ENCODE peak calls at places on chromosomes 6 and 20, in nine cellular contexts. One of them, this sample, is unnamed.

GRCh38 chr6:117907600-117908245 is 659 bp downstream of the SLC35F1 start:
- DNase-seq in sciatic nerve: peak; percentile 56
- DNase-seq in hepatocyte: peak; percentile 36
- DNase-seq in GM12892: peak; percentile 16
- DNase-seq in activated naive CD8-positive, alpha-beta T cell treated with anti-CD3 and anti-CD28 coated beads, Interleukin-2, amount 50 U/mL, for 24 hours: no peak
- DNase-seq in stimulated activated CD4-positive, alpha-beta T cell treated with anti-CD3 and anti-CD28 coated beads, Interleukin-1b, Interleukin-23, amount 100 ng/mL, for 4 hours: no peak
- DNase-seq in B cell: peak; percentile 44
- DNase-seq in CD8-positive, alpha-beta T cell: no peak
- DNase-seq in NCI-H2029 treated with DMSO at 0.1 percent for 48 hours: no peak
- DNase-seq in this sample: peak; percentile 72

GRCh38 chr6:143513410-143513809 is 1.9 kb upstream of the FUCA2 start:
- DNase-seq in activated naive CD8-positive, alpha-beta T cell treated with anti-CD3 and anti-CD28 coated beads, Interleukin-2, amount 50 U/mL, for 24 hours: peak; percentile 47
- DNase-seq in stimulated activated CD4-positive, alpha-beta T cell treated with anti-CD3 and anti-CD28 coated beads, Interleukin-1b, Interleukin-23, amount 100 ng/mL, for 4 hours: no peak
- DNase-seq in CD8-positive, alpha-beta T cell: peak; percentile 56
- DNase-seq in NCI-H2029 treated with DMSO at 0.1 percent for 48 hours: no peak
- DNase-seq in hepatocyte: peak; percentile 26
- DNase-seq in sciatic nerve: no peak
- DNase-seq in B cell: peak; percentile 49
- DNase-seq in GM12892: no peak
- DNase-seq in this sample: no peak

GRCh38 chr6:34795836-34796425 is 4.0 kb downstream of the BLTP3A start:
- DNase-seq in GM12892: no peak
- DNase-seq in B cell: no peak
- DNase-seq in CD8-positive, alpha-beta T cell: no peak
- DNase-seq in sciatic nerve: no peak
- DNase-seq in stimulated activated CD4-positive, alpha-beta T cell treated with anti-CD3 and anti-CD28 coated beads, Interleukin-1b, Interleukin-23, amount 100 ng/mL, for 4 hours: no peak
- DNase-seq in activated naive CD8-positive, alpha-beta T cell treated with anti-CD3 and anti-CD28 coated beads, Interleukin-2, amount 50 U/mL, for 24 hours: no peak
- DNase-seq in hepatocyte: peak; percentile 33
- DNase-seq in NCI-H2029 treated with DMSO at 0.1 percent for 48 hours: no peak
- DNase-seq in this sample: no peak

GRCh38 chr6:67875877-67876383 is 759.2 kb upstream of the ADGRB3 start:
- DNase-seq in GM12892: no peak
- DNase-seq in B cell: no peak
- DNase-seq in CD8-positive, alpha-beta T cell: no peak
- DNase-seq in sciatic nerve: no peak
- DNase-seq in activated naive CD8-positive, alpha-beta T cell treated with anti-CD3 and anti-CD28 coated beads, Interleukin-2, amount 50 U/mL, for 24 hours: no peak
- DNase-seq in stimulated activated CD4-positive, alpha-beta T cell treated with anti-CD3 and anti-CD28 coated beads, Interleukin-1b, Interleukin-23, amount 100 ng/mL, for 4 hours: no peak
- DNase-seq in hepatocyte: no peak
- DNase-seq in NCI-H2029 treated with DMSO at 0.1 percent for 48 hours: no peak
- DNase-seq in this sample: no peak

GRCh38 chr6:105452924-105453756 is 50.3 kb upstream of the PREP start:
- DNase-seq in sciatic nerve: peak; percentile 61
- DNase-seq in B cell: peak; percentile 41
- DNase-seq in hepatocyte: no peak
- DNase-seq in stimulated activated CD4-positive, alpha-beta T cell treated with anti-CD3 and anti-CD28 coated beads, Interleukin-1b, Interleukin-23, amount 100 ng/mL, for 4 hours: peak; percentile 13
- DNase-seq in GM12892: no peak
- DNase-seq in NCI-H2029 treated with DMSO at 0.1 percent for 48 hours: no peak
- DNase-seq in CD8-positive, alpha-beta T cell: peak; percentile 76
- DNase-seq in activated naive CD8-positive, alpha-beta T cell treated with anti-CD3 and anti-CD28 coated beads, Interleukin-2, amount 50 U/mL, for 24 hours: peak; percentile 34
- DNase-seq in this sample: no peak

GRCh38 chr20:50515471-50516106 is 5.4 kb downstream of the PTPN1 start:
- DNase-seq in B cell: no peak
- DNase-seq in sciatic nerve: no peak
- DNase-seq in stimulated activated CD4-positive, alpha-beta T cell treated with anti-CD3 and anti-CD28 coated beads, Interleukin-1b, Interleukin-23, amount 100 ng/mL, for 4 hours: no peak
- DNase-seq in hepatocyte: no peak
- DNase-seq in activated naive CD8-positive, alpha-beta T cell treated with anti-CD3 and anti-CD28 coated beads, Interleukin-2, amount 50 U/mL, for 24 hours: no peak
- DNase-seq in NCI-H2029 treated with DMSO at 0.1 percent for 48 hours: no peak
- DNase-seq in GM12892: no peak
- DNase-seq in CD8-positive, alpha-beta T cell: no peak
- DNase-seq in this sample: no peak

GRCh38 chr6:28944412-28945006 is 20.7 kb upstream of the TRIM27 start:
- DNase-seq in hepatocyte: peak; percentile 88
- DNase-seq in GM12892: no peak
- DNase-seq in stimulated activated CD4-positive, alpha-beta T cell treated with anti-CD3 and anti-CD28 coated beads, Interleukin-1b, Interleukin-23, amount 100 ng/mL, for 4 hours: peak; percentile 84
- DNase-seq in sciatic nerve: no peak
- DNase-seq in B cell: no peak
- DNase-seq in NCI-H2029 treated with DMSO at 0.1 percent for 48 hours: peak; percentile 48
- DNase-seq in CD8-positive, alpha-beta T cell: peak; percentile 78
- DNase-seq in activated naive CD8-positive, alpha-beta T cell treated with anti-CD3 and anti-CD28 coated beads, Interleukin-2, amount 50 U/mL, for 24 hours: peak; percentile 73
- DNase-seq in this sample: no peak

GRCh38 chr6:57190140-57190539 is 18.0 kb downstream of the BAG2 start:
- DNase-seq in sciatic nerve: no peak
- DNase-seq in NCI-H2029 treated with DMSO at 0.1 percent for 48 hours: no peak
- DNase-seq in GM12892: no peak
- DNase-seq in stimulated activated CD4-positive, alpha-beta T cell treated with anti-CD3 and anti-CD28 coated beads, Interleukin-1b, Interleukin-23, amount 100 ng/mL, for 4 hours: no peak
- DNase-seq in hepatocyte: peak; percentile 46
- DNase-seq in CD8-positive, alpha-beta T cell: no peak
- DNase-seq in B cell: no peak
- DNase-seq in activated naive CD8-positive, alpha-beta T cell treated with anti-CD3 and anti-CD28 coated beads, Interleukin-2, amount 50 U/mL, for 24 hours: no peak
- DNase-seq in this sample: no peak

GRCh38 chr6:137188855-137189254 is 15.4 kb upstream of the IL22RA2 start:
- DNase-seq in B cell: no peak
- DNase-seq in activated naive CD8-positive, alpha-beta T cell treated with anti-CD3 and anti-CD28 coated beads, Interleukin-2, amount 50 U/mL, for 24 hours: no peak
- DNase-seq in GM12892: no peak
- DNase-seq in CD8-positive, alpha-beta T cell: no peak
- DNase-seq in hepatocyte: no peak
- DNase-seq in stimulated activated CD4-positive, alpha-beta T cell treated with anti-CD3 and anti-CD28 coated beads, Interleukin-1b, Interleukin-23, amount 100 ng/mL, for 4 hours: no peak
- DNase-seq in sciatic nerve: no peak
- DNase-seq in NCI-H2029 treated with DMSO at 0.1 percent for 48 hours: no peak
- DNase-seq in this sample: no peak

GRCh38 chr6:119757467-119757866 is 407.9 kb upstream of the MAN1A1 start:
- DNase-seq in GM12892: no peak
- DNase-seq in sciatic nerve: no peak
- DNase-seq in activated naive CD8-positive, alpha-beta T cell treated with anti-CD3 and anti-CD28 coated beads, Interleukin-2, amount 50 U/mL, for 24 hours: no peak
- DNase-seq in stimulated activated CD4-positive, alpha-beta T cell treated with anti-CD3 and anti-CD28 coated beads, Interleukin-1b, Interleukin-23, amount 100 ng/mL, for 4 hours: no peak
- DNase-seq in hepatocyte: no peak
- DNase-seq in B cell: no peak
- DNase-seq in NCI-H2029 treated with DMSO at 0.1 percent for 48 hours: no peak
- DNase-seq in CD8-positive, alpha-beta T cell: no peak
- DNase-seq in this sample: no peak

GRCh38 chr20:45444050-45444449 is 25.5 kb upstream of the WFDC2 start:
- DNase-seq in hepatocyte: no peak
- DNase-seq in GM12892: no peak
- DNase-seq in B cell: no peak
- DNase-seq in NCI-H2029 treated with DMSO at 0.1 percent for 48 hours: no peak
- DNase-seq in activated naive CD8-positive, alpha-beta T cell treated with anti-CD3 and anti-CD28 coated beads, Interleukin-2, amount 50 U/mL, for 24 hours: no peak
- DNase-seq in CD8-positive, alpha-beta T cell: peak; percentile 57
- DNase-seq in sciatic nerve: no peak
- DNase-seq in stimulated activated CD4-positive, alpha-beta T cell treated with anti-CD3 and anti-CD28 coated beads, Interleukin-1b, Interleukin-23, amount 100 ng/mL, for 4 hours: no peak
- DNase-seq in this sample: no peak

GRCh38 chr20:11986954-11987353 is 69.3 kb downstream of the BTBD3 start:
- DNase-seq in CD8-positive, alpha-beta T cell: no peak
- DNase-seq in GM12892: no peak
- DNase-seq in hepatocyte: no peak
- DNase-seq in activated naive CD8-positive, alpha-beta T cell treated with anti-CD3 and anti-CD28 coated beads, Interleukin-2, amount 50 U/mL, for 24 hours: no peak
- DNase-seq in NCI-H2029 treated with DMSO at 0.1 percent for 48 hours: no peak
- DNase-seq in B cell: no peak
- DNase-seq in sciatic nerve: no peak
- DNase-seq in stimulated activated CD4-positive, alpha-beta T cell treated with anti-CD3 and anti-CD28 coated beads, Interleukin-1b, Interleukin-23, amount 100 ng/mL, for 4 hours: no peak
- DNase-seq in this sample: no peak

GRCh38 chr6:44960898-44961297 is 367.2 kb upstream of the RUNX2 start:
- DNase-seq in hepatocyte: peak; percentile 6
- DNase-seq in GM12892: no peak
- DNase-seq in sciatic nerve: no peak
- DNase-seq in NCI-H2029 treated with DMSO at 0.1 percent for 48 hours: no peak
- DNase-seq in stimulated activated CD4-positive, alpha-beta T cell treated with anti-CD3 and anti-CD28 coated beads, Interleukin-1b, Interleukin-23, amount 100 ng/mL, for 4 hours: no peak
- DNase-seq in activated naive CD8-positive, alpha-beta T cell treated with anti-CD3 and anti-CD28 coated beads, Interleukin-2, amount 50 U/mL, for 24 hours: no peak
- DNase-seq in CD8-positive, alpha-beta T cell: no peak
- DNase-seq in B cell: no peak
- DNase-seq in this sample: no peak

GRCh38 chr6:122042380-122042779 is 357.1 kb upstream of the HSF2 start:
- DNase-seq in activated naive CD8-positive, alpha-beta T cell treated with anti-CD3 and anti-CD28 coated beads, Interleukin-2, amount 50 U/mL, for 24 hours: no peak
- DNase-seq in NCI-H2029 treated with DMSO at 0.1 percent for 48 hours: no peak
- DNase-seq in GM12892: no peak
- DNase-seq in B cell: no peak
- DNase-seq in CD8-positive, alpha-beta T cell: no peak
- DNase-seq in sciatic nerve: no peak
- DNase-seq in hepatocyte: no peak
- DNase-seq in stimulated activated CD4-positive, alpha-beta T cell treated with anti-CD3 and anti-CD28 coated beads, Interleukin-1b, Interleukin-23, amount 100 ng/mL, for 4 hours: no peak
- DNase-seq in this sample: no peak

GRCh38 chr6:170512249-170512648 is 40.9 kb downstream of the PSMB1 start:
- DNase-seq in hepatocyte: no peak
- DNase-seq in stimulated activated CD4-positive, alpha-beta T cell treated with anti-CD3 and anti-CD28 coated beads, Interleukin-1b, Interleukin-23, amount 100 ng/mL, for 4 hours: no peak
- DNase-seq in sciatic nerve: no peak
- DNase-seq in activated naive CD8-positive, alpha-beta T cell treated with anti-CD3 and anti-CD28 coated beads, Interleukin-2, amount 50 U/mL, for 24 hours: no peak
- DNase-seq in NCI-H2029 treated with DMSO at 0.1 percent for 48 hours: peak; percentile 11
- DNase-seq in GM12892: no peak
- DNase-seq in CD8-positive, alpha-beta T cell: no peak
- DNase-seq in B cell: no peak
- DNase-seq in this sample: no peak

GRCh38 chr20:34566978-34567884 is 8.7 kb downstream of the MAP1LC3A start:
- DNase-seq in NCI-H2029 treated with DMSO at 0.1 percent for 48 hours: no peak
- DNase-seq in stimulated activated CD4-positive, alpha-beta T cell treated with anti-CD3 and anti-CD28 coated beads, Interleukin-1b, Interleukin-23, amount 100 ng/mL, for 4 hours: no peak
- DNase-seq in activated naive CD8-positive, alpha-beta T cell treated with anti-CD3 and anti-CD28 coated beads, Interleukin-2, amount 50 U/mL, for 24 hours: no peak
- DNase-seq in GM12892: no peak
- DNase-seq in CD8-positive, alpha-beta T cell: no peak
- DNase-seq in B cell: no peak
- DNase-seq in sciatic nerve: no peak
- DNase-seq in hepatocyte: no peak
- DNase-seq in this sample: no peak

GRCh38 chr20:21511850-21512633 is 1.8 kb downstream of the NKX2-2 start:
- DNase-seq in NCI-H2029 treated with DMSO at 0.1 percent for 48 hours: no peak
- DNase-seq in B cell: peak; percentile 62
- DNase-seq in CD8-positive, alpha-beta T cell: no peak
- DNase-seq in GM12892: no peak
- DNase-seq in sciatic nerve: no peak
- DNase-seq in hepatocyte: no peak
- DNase-seq in activated naive CD8-positive, alpha-beta T cell treated with anti-CD3 and anti-CD28 coated beads, Interleukin-2, amount 50 U/mL, for 24 hours: peak; percentile 13
- DNase-seq in stimulated activated CD4-positive, alpha-beta T cell treated with anti-CD3 and anti-CD28 coated beads, Interleukin-1b, Interleukin-23, amount 100 ng/mL, for 4 hours: no peak
- DNase-seq in this sample: no peak

GRCh38 chr20:3392756-3393155 is 14.7 kb downstream of the DNAAF9 start:
- DNase-seq in B cell: no peak
- DNase-seq in stimulated activated CD4-positive, alpha-beta T cell treated with anti-CD3 and anti-CD28 coated beads, Interleukin-1b, Interleukin-23, amount 100 ng/mL, for 4 hours: no peak
- DNase-seq in CD8-positive, alpha-beta T cell: no peak
- DNase-seq in NCI-H2029 treated with DMSO at 0.1 percent for 48 hours: no peak
- DNase-seq in activated naive CD8-positive, alpha-beta T cell treated with anti-CD3 and anti-CD28 coated beads, Interleukin-2, amount 50 U/mL, for 24 hours: no peak
- DNase-seq in hepatocyte: no peak
- DNase-seq in GM12892: no peak
- DNase-seq in sciatic nerve: no peak
- DNase-seq in this sample: no peak

GRCh38 chr6:13528232-13528631 is 40.8 kb upstream of the GFOD1 start:
- DNase-seq in GM12892: no peak
- DNase-seq in sciatic nerve: no peak
- DNase-seq in activated naive CD8-positive, alpha-beta T cell treated with anti-CD3 and anti-CD28 coated beads, Interleukin-2, amount 50 U/mL, for 24 hours: no peak
- DNase-seq in stimulated activated CD4-positive, alpha-beta T cell treated with anti-CD3 and anti-CD28 coated beads, Interleukin-1b, Interleukin-23, amount 100 ng/mL, for 4 hours: no peak
- DNase-seq in CD8-positive, alpha-beta T cell: no peak
- DNase-seq in B cell: no peak
- DNase-seq in NCI-H2029 treated with DMSO at 0.1 percent for 48 hours: no peak
- DNase-seq in hepatocyte: no peak
- DNase-seq in this sample: no peak

GRCh38 chr20:33037456-33037855 is 6.0 kb downstream of the BPIFB6 start:
- DNase-seq in B cell: no peak
- DNase-seq in sciatic nerve: no peak
- DNase-seq in stimulated activated CD4-positive, alpha-beta T cell treated with anti-CD3 and anti-CD28 coated beads, Interleukin-1b, Interleukin-23, amount 100 ng/mL, for 4 hours: no peak
- DNase-seq in GM12892: no peak
- DNase-seq in NCI-H2029 treated with DMSO at 0.1 percent for 48 hours: no peak
- DNase-seq in CD8-positive, alpha-beta T cell: no peak
- DNase-seq in hepatocyte: no peak
- DNase-seq in activated naive CD8-positive, alpha-beta T cell treated with anti-CD3 and anti-CD28 coated beads, Interleukin-2, amount 50 U/mL, for 24 hours: no peak
- DNase-seq in this sample: no peak

GRCh38 chr6:139888691-139889122 is 514.3 kb upstream of the CITED2 start:
- DNase-seq in B cell: no peak
- DNase-seq in NCI-H2029 treated with DMSO at 0.1 percent for 48 hours: no peak
- DNase-seq in CD8-positive, alpha-beta T cell: no peak
- DNase-seq in stimulated activated CD4-positive, alpha-beta T cell treated with anti-CD3 and anti-CD28 coated beads, Interleukin-1b, Interleukin-23, amount 100 ng/mL, for 4 hours: no peak
- DNase-seq in GM12892: no peak
- DNase-seq in activated naive CD8-positive, alpha-beta T cell treated with anti-CD3 and anti-CD28 coated beads, Interleukin-2, amount 50 U/mL, for 24 hours: no peak
- DNase-seq in sciatic nerve: no peak
- DNase-seq in hepatocyte: no peak
- DNase-seq in this sample: no peak

GRCh38 chr6:117619178-117619577 is 16.9 kb upstream of the GOPC start:
- DNase-seq in B cell: no peak
- DNase-seq in hepatocyte: no peak
- DNase-seq in activated naive CD8-positive, alpha-beta T cell treated with anti-CD3 and anti-CD28 coated beads, Interleukin-2, amount 50 U/mL, for 24 hours: no peak
- DNase-seq in sciatic nerve: no peak
- DNase-seq in NCI-H2029 treated with DMSO at 0.1 percent for 48 hours: no peak
- DNase-seq in CD8-positive, alpha-beta T cell: no peak
- DNase-seq in GM12892: no peak
- DNase-seq in stimulated activated CD4-positive, alpha-beta T cell treated with anti-CD3 and anti-CD28 coated beads, Interleukin-1b, Interleukin-23, amount 100 ng/mL, for 4 hours: no peak
- DNase-seq in this sample: no peak

GRCh38 chr20:58219342-58219700 is 9.1 kb downstream of the ANKRD60 start:
- DNase-seq in NCI-H2029 treated with DMSO at 0.1 percent for 48 hours: no peak
- DNase-seq in GM12892: no peak
- DNase-seq in B cell: no peak
- DNase-seq in stimulated activated CD4-positive, alpha-beta T cell treated with anti-CD3 and anti-CD28 coated beads, Interleukin-1b, Interleukin-23, amount 100 ng/mL, for 4 hours: no peak
- DNase-seq in sciatic nerve: no peak
- DNase-seq in activated naive CD8-positive, alpha-beta T cell treated with anti-CD3 and anti-CD28 coated beads, Interleukin-2, amount 50 U/mL, for 24 hours: no peak
- DNase-seq in hepatocyte: no peak
- DNase-seq in CD8-positive, alpha-beta T cell: no peak
- DNase-seq in this sample: no peak

GRCh38 chr6:26158581-26159416 is 71.6 kb downstream of the HFE start:
- DNase-seq in NCI-H2029 treated with DMSO at 0.1 percent for 48 hours: peak; percentile 79
- DNase-seq in activated naive CD8-positive, alpha-beta T cell treated with anti-CD3 and anti-CD28 coated beads, Interleukin-2, amount 50 U/mL, for 24 hours: peak; percentile 57
- DNase-seq in CD8-positive, alpha-beta T cell: peak; percentile 72
- DNase-seq in stimulated activated CD4-positive, alpha-beta T cell treated with anti-CD3 and anti-CD28 coated beads, Interleukin-1b, Interleukin-23, amount 100 ng/mL, for 4 hours: no peak
- DNase-seq in B cell: peak; percentile 43
- DNase-seq in hepatocyte: peak; percentile 66
- DNase-seq in GM12892: no peak
- DNase-seq in sciatic nerve: peak; percentile 74
- DNase-seq in this sample: no peak

GRCh38 chr20:40650707-40651106 is 38.3 kb downstream of the MAFB start:
- DNase-seq in NCI-H2029 treated with DMSO at 0.1 percent for 48 hours: no peak
- DNase-seq in hepatocyte: no peak
- DNase-seq in sciatic nerve: no peak
- DNase-seq in B cell: no peak
- DNase-seq in activated naive CD8-positive, alpha-beta T cell treated with anti-CD3 and anti-CD28 coated beads, Interleukin-2, amount 50 U/mL, for 24 hours: no peak
- DNase-seq in CD8-positive, alpha-beta T cell: no peak
- DNase-seq in stimulated activated CD4-positive, alpha-beta T cell treated with anti-CD3 and anti-CD28 coated beads, Interleukin-1b, Interleukin-23, amount 100 ng/mL, for 4 hours: no peak
- DNase-seq in GM12892: no peak
- DNase-seq in this sample: no peak

This sample was measured in type B pancreatic cell.